ENCODE peak calls at places on chromosomes 6 and 20, in six cellular contexts. V is fibroblast of the aortic adventitia, H is AG04450, N is heart left ventricle, F is endothelial cell, E is mesothelial cell of epicardium. A is an unnamed sample.

GRCh38 chr20:1330075-1330830 is 1.3 kb upstream of the SDCBP2 start:
- DNase-seq in F (no peak), H (no peak), E (no peak), V (peak; percentile 86), N (peak; percentile 76), A (no peak)

GRCh38 chr6:1736346-1737105 is 126.8 kb downstream of the FOXC1 start:
- DNase-seq in V (no peak), N (no peak), F (no peak), H (no peak), E (no peak), A (no peak)

GRCh38 chr6:19613678-19614077 is 223.5 kb upstream of the ID4 start:
- DNase-seq in H (no peak), E (no peak), V (no peak), N (no peak), F (no peak), A (no peak)

GRCh38 chr20:11870411-11870810 is 47.3 kb upstream of the BTBD3 start:
- DNase-seq in E (no peak), V (no peak), F (no peak), H (no peak), N (no peak), A (no peak)

GRCh38 chr6:170046786-170047626 is 243.9 kb downstream of the DLL1 start:
- DNase-seq in N (peak; percentile 1), F (no peak), H (no peak), V (no peak), E (no peak), A (peak; percentile 5)

GRCh38 chr6:139586273-139586672 is 211.8 kb upstream of the CITED2 start:
- DNase-seq in H (no peak), E (no peak), N (no peak), V (no peak), F (no peak), A (no peak)

GRCh38 chr6:686528-686927 is 6.4 kb downstream of the EXOC2 start:
- DNase-seq in N (no peak), F (no peak), E (no peak), V (no peak), H (no peak), A (no peak)

GRCh38 chr20:39853050-39853449 is 836.0 kb downstream of the MAFB start:
- DNase-seq in V (no peak), N (no peak), H (no peak), F (no peak), E (no peak), A (no peak)

GRCh38 chr6:22024004-22024403 is 272.8 kb downstream of the PRL start:
- DNase-seq in F (no peak), N (no peak), E (no peak), H (no peak), V (no peak), A (no peak)

GRCh38 chr6:109944448-109944847 is 33.7 kb upstream of the GPR6 start:
- DNase-seq in E (no peak), H (no peak), V (no peak), N (no peak), F (no peak), A (no peak)

GRCh38 chr6:71478834-71479541 is 190.4 kb downstream of the OGFRL1 start:
- DNase-seq in N (no peak), F (peak; percentile 11), H (peak; percentile 74), E (no peak), V (peak; percentile 97), A (no peak)

GRCh38 chr6:155373276-155373675 is 59.0 kb upstream of the TFB1M start:
- DNase-seq in F (no peak), N (no peak), V (no peak), H (no peak), E (no peak), A (no peak)

GRCh38 chr20:9119776-9120175 is 50.9 kb downstream of the PLCB4 start:
- DNase-seq in H (no peak), V (no peak), F (no peak), N (peak; percentile 62), E (no peak), A (peak; percentile 27)

GRCh38 chr6:82783587-82784253 is 281.9 kb downstream of the UBE3D start:
- DNase-seq in N (no peak), F (no peak), V (no peak), E (no peak), H (no peak), A (no peak)

GRCh38 chr20:53208110-53208908 is 236.2 kb downstream of the TSHZ2 start:
- DNase-seq in V (no peak), N (no peak), H (no peak), E (no peak), F (peak; percentile 57), A (peak; percentile 58)

GRCh38 chr6:82612475-82612874 is 248.9 kb downstream of the TPBG start:
- DNase-seq in N (no peak), E (no peak), H (no peak), V (peak; percentile 68), F (no peak), A (no peak)

GRCh38 chr6:624979-625378 is 31.9 kb downstream of the HUS1B start:
- DNase-seq in F (no peak), E (no peak), V (peak; percentile 51), N (no peak), H (peak; percentile 15), A (no peak)

GRCh38 chr6:138007014-138007472 is 100.2 kb downstream of the PERP start:
- DNase-seq in N (no peak), V (peak; percentile 34), F (peak; percentile 59), E (no peak), H (no peak), A (peak; percentile 51)

GRCh38 chr20:51562334-51563140 is 20.0 kb upstream of the NFATC2 start:
- DNase-seq in V (peak; percentile 94), F (peak; percentile 70), N (peak; percentile 89), H (peak; percentile 83), E (peak; percentile 63), A (peak; percentile 59)

GRCh38 chr20:58903636-58904035 is 51.1 kb downstream of the GNAS start:
- DNase-seq in E (no peak), N (no peak), V (no peak), F (no peak), H (no peak), A (peak; percentile 22)

GRCh38 chr6:159726196-159726917 is 949 bp upstream of the WTAP start:
- DNase-seq in H (no peak), F (no peak), N (no peak), V (no peak), E (peak; percentile 30), A (no peak)

GRCh38 chr6:153076431-153076830 is 54.7 kb downstream of the RGS17 start:
- DNase-seq in V (no peak), E (no peak), H (no peak), N (no peak), F (no peak), A (no peak)

DNA sequence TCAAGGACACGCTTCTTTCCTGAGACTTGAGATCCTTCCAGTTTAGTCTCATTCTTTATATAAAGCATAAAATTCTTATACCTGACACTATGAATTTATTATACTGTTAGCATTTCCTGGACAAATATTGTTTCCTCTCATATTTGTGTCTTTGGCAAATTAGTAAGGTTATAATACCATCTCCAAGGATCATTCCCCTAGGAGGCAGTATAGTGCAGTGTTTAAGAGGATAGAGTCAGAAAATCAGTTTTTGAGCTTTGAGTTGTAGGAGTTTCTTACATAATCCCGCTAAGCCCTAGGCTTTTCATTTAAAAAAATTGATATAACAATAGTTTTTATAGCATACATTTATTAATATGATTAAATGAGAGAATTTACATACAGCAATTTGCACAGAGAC is 510.8 kb downstream of the TENT5A start:
- DNase-seq in V (peak; percentile 78), H (peak; percentile 15), N (no peak), F (no peak), E (no peak), A (no peak)
- TF ChIP-seq CTCF in V (peak; percentile 56), H (peak; percentile 64), N (peak; percentile 42), F (peak; percentile 35), E (no peak), A (peak; percentile 17)

GRCh38 chr6:111437573-111437972 is 45.4 kb downstream of the REV3L start:
- DNase-seq in N (no peak), V (no peak), E (no peak), F (no peak), H (no peak), A (no peak)

GRCh38 chr6:111441678-111442243 is 41.3 kb downstream of the REV3L start:
- DNase-seq in F (no peak), H (no peak), E (no peak), V (no peak), N (no peak), A (no peak)

GRCh38 chr6:111444794-111445193 is 38.2 kb downstream of the REV3L start:
- DNase-seq in H (no peak), V (no peak), N (no peak), F (no peak), E (no peak), A (no peak)

DNA sequence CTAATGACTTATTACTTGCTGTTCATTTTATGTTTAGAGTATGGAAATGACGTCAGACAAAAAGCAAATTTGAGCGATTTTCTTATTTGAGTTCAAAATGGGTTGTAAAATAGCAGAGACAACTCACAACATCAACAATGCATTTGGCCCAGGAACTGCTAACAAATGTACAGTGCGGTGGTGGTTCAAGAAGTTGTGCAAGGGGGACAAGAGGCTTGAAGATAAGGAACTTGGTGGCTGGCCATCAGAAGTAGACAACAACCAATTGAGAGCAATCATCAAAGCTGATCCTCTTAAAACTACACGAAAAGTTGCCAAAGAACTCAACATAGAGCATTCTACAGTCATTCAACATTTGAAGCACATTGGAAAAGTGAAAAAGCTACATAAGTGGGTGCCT is 43.8 kb downstream of the REV3L start:
- DNase-seq in V (no peak), N (no peak), E (no peak), F (no peak), H (no peak), A (no peak)
- TF ChIP-seq CTCF in V (no peak), N (no peak), E (no peak), F (no peak), H (no peak), A (no peak)

GRCh38 chr20:48720256-48721020 is 107.4 kb downstream of the PREX1 start:
- DNase-seq in F (no peak), H (no peak), V (no peak), N (no peak), E (no peak), A (no peak)
- TF ChIP-seq CTCF in F (no peak), H (no peak), V (no peak), N (no peak), E (no peak), A (no peak)

DNA sequence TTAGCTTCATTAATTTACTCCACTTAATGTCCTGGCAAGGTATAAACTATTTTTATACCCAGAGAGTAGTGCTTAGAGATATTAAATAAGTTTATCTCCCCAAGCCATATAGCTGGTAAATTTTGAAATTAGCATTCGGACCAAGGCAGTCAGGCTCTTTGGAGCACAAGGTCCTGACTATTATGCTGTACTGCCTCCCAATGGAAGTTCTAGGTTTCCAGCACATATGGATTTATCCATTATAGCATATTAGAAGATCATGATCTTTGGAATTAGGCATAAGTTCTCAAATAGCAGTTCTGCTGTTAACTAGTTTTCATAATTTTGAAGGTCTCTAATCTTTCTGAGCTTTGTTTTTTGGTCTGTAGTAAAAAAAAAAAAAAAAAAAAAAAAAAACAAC is 835.3 kb upstream of the EPHA7 start:
- DNase-seq in V (no peak), F (no peak), E (no peak), N (no peak), H (no peak), A (no peak)
- TF ChIP-seq CTCF in V (no peak), F (no peak), E (no peak), N (peak; percentile 11), H (no peak), A (no peak)

DNA sequence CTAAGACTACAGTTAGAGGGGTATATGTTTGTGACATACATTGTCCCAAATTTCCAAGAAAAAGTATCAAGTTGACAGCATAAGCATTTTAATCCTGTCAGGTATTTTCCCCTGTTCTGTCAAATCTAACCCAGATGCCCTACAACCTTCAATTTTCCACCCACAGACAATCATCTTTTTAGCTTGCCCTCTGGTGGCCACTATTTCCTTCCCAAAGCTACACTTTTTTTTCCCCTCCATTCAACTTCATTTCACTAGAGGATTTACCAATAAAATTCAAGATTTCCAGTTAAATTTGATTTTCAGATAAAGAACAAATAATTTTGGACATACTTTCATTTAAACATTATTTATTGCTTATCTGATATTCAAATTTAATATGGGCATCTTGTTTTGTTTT is 286.6 kb downstream of the TENT5A start:
- DNase-seq in N (no peak), F (peak; percentile 23), H (no peak), V (peak; percentile 59), E (no peak), A (no peak)
- TF ChIP-seq CTCF in N (peak; percentile 53), F (peak; percentile 86), H (peak; percentile 71), V (peak; percentile 63), E (peak; percentile 74), A (peak; percentile 82)

A was measured in glutamatergic neuron.